ENCODE peak calls at places on chromosomes 5 and 9, in ten cellular contexts. N, P, A, K, M, J, Y, C, I and U are unnamed samples.

GRCh38 chr5:68652507-68652906 is 437.0 kb downstream of the PIK3R1 start:
- DNase-seq in N (no peak), P (no peak), A (peak; percentile 44), K (no peak), M (peak; percentile 21), J (no peak), Y (peak; percentile 16), C (no peak), I (peak; percentile 24), U (no peak)

GRCh38 chr5:65059681-65060598 is 291.2 kb downstream of the CWC27 start:
- DNase-seq in N (no peak), P (no peak), A (peak; percentile 58), K (no peak), M (no peak), J (no peak), Y (peak; percentile 68), C (no peak), I (no peak), U (no peak)

GRCh38 chr5:115549154-115549553 is 4.6 kb upstream of the FEM1C start:
- DNase-seq in N (no peak), P (no peak), A (no peak), K (no peak), M (no peak), J (no peak), Y (no peak), C (no peak), I (peak; percentile 21), U (no peak)

GRCh38 chr5:97550164-97550563 is 367.1 kb upstream of the RIOK2 start:
- DNase-seq in N (no peak), P (no peak), A (peak; percentile 84), K (no peak), M (no peak), J (no peak), Y (peak; percentile 46), C (no peak), I (no peak), U (no peak)

GRCh38 chr9:136997830-136998234 is 1.5 kb upstream of the CLIC3 start:
- DNase-seq in N (no peak), P (no peak), A (no peak), K (no peak), M (no peak), J (no peak), Y (no peak), C (peak; percentile 78), I (no peak), U (no peak)

GRCh38 chr5:169029661-169030274 is 271.2 kb downstream of the SLIT3 start:
- DNase-seq in N (no peak), P (no peak), A (peak; percentile 51), K (no peak), M (no peak), J (no peak), Y (no peak), C (no peak), I (no peak), U (no peak)

GRCh38 chr9:37432020-37432419 is 9.5 kb downstream of the GRHPR start:
- DNase-seq in N (no peak), P (no peak), A (no peak), K (no peak), M (no peak), J (no peak), Y (no peak), C (no peak), I (no peak), U (no peak)

GRCh38 chr9:7802666-7803065 is 3.1 kb upstream of the DMAC1 start:
- DNase-seq in N (no peak), P (no peak), A (peak; percentile 48), K (no peak), M (no peak), J (no peak), Y (no peak), C (no peak), I (no peak), U (no peak)

GRCh38 chr5:143349127-143349526 is 54.4 kb downstream of the NR3C1 start:
- DNase-seq in N (no peak), P (no peak), A (peak; percentile 33), K (no peak), M (no peak), J (no peak), Y (no peak), C (no peak), I (no peak), U (no peak)

GRCh38 chr5:175663191-175664184 is 5.6 kb downstream of the HRH2 start:
- DNase-seq in N (no peak), P (no peak), A (no peak), K (peak; percentile 76), M (no peak), J (no peak), Y (no peak), C (no peak), I (no peak), U (no peak)

GRCh38 chr9:79360387-79361347 is 211.1 kb upstream of the TLE4 start:
- DNase-seq in N (no peak), P (no peak), A (peak; percentile 8), K (no peak), M (no peak), J (no peak), Y (peak; percentile 4), C (no peak), I (peak; percentile 6), U (no peak)

GRCh38 chr9:122005597-122005996 is 87.5 kb downstream of the TTLL11 start:
- DNase-seq in N (peak; percentile 37), P (no peak), A (peak; percentile 63), K (no peak), M (no peak), J (no peak), Y (peak; percentile 43), C (no peak), I (peak; percentile 48), U (no peak)

GRCh38 chr5:78103226-78103722 is 191.2 kb downstream of the AP3B1 start:
- DNase-seq in N (no peak), P (no peak), A (no peak), K (no peak), M (no peak), J (no peak), Y (no peak), C (no peak), I (no peak), U (no peak)
- H3K9me3 ChIP-seq in N (no peaks in the 10 kb centered on the region), P (no peaks in the 10 kb centered on the region), A (no peaks in the 10 kb centered on the region), K (no peaks in the 10 kb centered on the region), M (no peaks in the 10 kb centered on the region), J (no peaks in the 10 kb centered on the region), Y (no peaks in the 10 kb centered on the region), C (no peaks in the 10 kb centered on the region), I (no peaks in the 10 kb centered on the region), U (no peaks in the 10 kb centered on the region)

GRCh38 chr9:65411336-65411735 is 126.3 kb upstream of the FOXD4L5 start:
- DNase-seq in N (no peak), P (peak; percentile 41), A (no peak), K (no peak), M (no peak), J (no peak), Y (no peak), C (no peak), I (no peak), U (no peak)
- H3K9me3 ChIP-seq in N (no peaks in the 10 kb centered on the region), P (no peaks in the 10 kb centered on the region), A (no peaks in the 10 kb centered on the region), K (no peaks in the 10 kb centered on the region), M (no peaks in the 10 kb centered on the region), J (no peaks in the 10 kb centered on the region), Y (no peaks in the 10 kb centered on the region), C (peaks cover 5% of the 10 kb centered on the region), I (no peaks in the 10 kb centered on the region), U (no peaks in the 10 kb centered on the region)

GRCh38 chr5:179061025-179061424 is 852 bp downstream of the ZNF354C start:
- DNase-seq in N (no peak), P (peak; percentile 78), A (no peak), K (no peak), M (no peak), J (no peak), Y (no peak), C (no peak), I (no peak), U (no peak)
- H3K9me3 ChIP-seq in N (no peaks in the 10 kb centered on the region), P (no peaks in the 10 kb centered on the region), A (no peaks in the 10 kb centered on the region), K (peaks cover 6% of the 10 kb centered on the region), M (no peaks in the 10 kb centered on the region), J (peaks cover 13% of the 10 kb centered on the region), Y (peaks cover 26% of the 10 kb centered on the region), C (peaks cover 11% of the 10 kb centered on the region), I (peaks cover 44% of the 10 kb centered on the region), U (peaks cover 3% of the 10 kb centered on the region)

GRCh38 chr9:118000581-118000980 is 296.4 kb downstream of the TLR4 start:
- DNase-seq in N (no peak), P (no peak), A (no peak), K (no peak), M (no peak), J (no peak), Y (no peak), C (no peak), I (no peak), U (no peak)
- H3K9me3 ChIP-seq in N (no peaks in the 10 kb centered on the region), P (no peaks in the 10 kb centered on the region), A (no peaks in the 10 kb centered on the region), K (no peaks in the 10 kb centered on the region), M (no peaks in the 10 kb centered on the region), J (no peaks in the 10 kb centered on the region), Y (peaks cover 5% of the 10 kb centered on the region), C (no peaks in the 10 kb centered on the region), I (no peaks in the 10 kb centered on the region), U (no peaks in the 10 kb centered on the region)

DNA sequence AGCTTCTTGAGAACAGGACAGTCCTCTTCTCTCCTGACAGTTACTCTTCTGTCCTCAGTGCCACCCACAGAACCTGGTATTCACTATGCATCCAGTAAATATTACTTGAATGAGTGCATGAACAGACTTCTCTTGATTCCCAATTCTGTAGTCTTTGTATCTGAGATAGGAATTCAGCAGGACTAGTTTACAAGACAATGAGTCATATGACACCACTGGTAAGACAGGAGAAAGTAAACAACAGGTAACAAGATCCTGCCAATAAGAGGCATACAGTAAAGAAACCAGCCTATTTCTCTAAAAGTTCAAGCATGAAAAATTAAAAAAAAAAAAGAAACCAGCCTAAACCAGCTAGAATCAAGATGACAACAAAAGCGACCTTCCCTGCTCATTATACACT is 6.2 kb downstream of the ZNF883 start:
- DNase-seq in N (no peak), P (no peak), A (no peak), K (no peak), M (no peak), J (no peak), Y (no peak), C (no peak), I (no peak), U (no peak)
- H3K9me3 ChIP-seq in N (no peaks in the 10 kb centered on the region), P (no peaks in the 10 kb centered on the region), A (peaks cover 8% of the 10 kb centered on the region), K (peaks cover 13% of the 10 kb centered on the region), M (no peaks in the 10 kb centered on the region), J (peaks cover 36% of the 10 kb centered on the region), Y (peaks cover 89% of the 10 kb centered on the region), C (peaks cover 4% of the 10 kb centered on the region), I (peaks cover 29% of the 10 kb centered on the region), U (peaks cover 7% of the 10 kb centered on the region)